ENCODE peak calls at places on chromosomes 11 and 22, in four cellular contexts. Q is dorsolateral prefrontal cortex, Z is foreskin fibroblast, J is AG10803. Y is an unnamed sample.

GRCh38 chr11:11806586-11806985 is 35.2 kb upstream of the USP47 start:
- DNase-seq in J (no peak), Z (no peak), Q (no peak), Y (no peak)

GRCh38 chr11:46701078-46701654 is 335 bp downstream of the ZNF408 start:
- DNase-seq in Z (no peak), J (no peak), Q (no peak), Y (no peak)

GRCh38 chr11:64687641-64688533 is 35.1 kb downstream of the NRXN2 start:
- DNase-seq in J (no peak), Q (no peak), Z (no peak), Y (no peak)

GRCh38 chr22:32281092-32281491 is 25.9 kb upstream of the SLC5A4 start:
- DNase-seq in Z (peak; percentile 20), Q (no peak), J (peak; percentile 15), Y (peak; percentile 84)

GRCh38 chr11:95699631-95700470 is 89.7 kb downstream of the FAM76B start:
- DNase-seq in Q (no peak), J (peak; percentile 42), Z (no peak), Y (no peak)

GRCh38 chr11:9745411-9746211 is 81.7 kb downstream of the SWAP70 start:
- DNase-seq in Z (no peak), Q (no peak), J (no peak), Y (no peak)

GRCh38 chr22:37163618-37164534 is 14.2 kb upstream of the IL2RB start:
- DNase-seq in J (no peak), Q (no peak), Z (no peak), Y (no peak)

GRCh38 chr22:40739723-40740122 is 60.4 kb downstream of the MCHR1 start:
- DNase-seq in J (no peak), Q (no peak), Z (no peak), Y (no peak)

GRCh38 chr11:45024846-45025623 is 74.4 kb upstream of the TP53I11 start:
- DNase-seq in Z (no peak), J (no peak), Q (no peak), Y (no peak)

GRCh38 chr22:45268958-45269844 is 15.5 kb upstream of the UPK3A start:
- DNase-seq in Q (peak; percentile 77), J (peak; percentile 55), Z (peak; percentile 47), Y (no peak)

GRCh38 chr11:17595526-17596309 is 48.7 kb downstream of the OTOG start:
- DNase-seq in Z (no peak), J (no peak), Q (peak; percentile 22), Y (no peak)

GRCh38 chr11:44831605-44832394 is 105.0 kb downstream of the TSPAN18 start:
- DNase-seq in Q (no peak), J (no peak), Z (no peak), Y (no peak)

GRCh38 chr11:128886401-128887119 is 4.6 kb upstream of the KCNJ5 start:
- DNase-seq in Z (no peak), J (no peak), Q (no peak), Y (no peak)

GRCh38 chr22:36773935-36774334 is 2.0 kb downstream of the IFT27 start:
- DNase-seq in Z (peak; percentile 35), J (peak; percentile 54), Q (no peak), Y (no peak)

GRCh38 chr11:35163707-35164496 is 24.9 kb downstream of the CD44 start:
- DNase-seq in J (no peak), Z (no peak), Q (no peak), Y (no peak)

GRCh38 chr11:43837879-43838278 is 42.8 kb upstream of the ALKBH3 start:
- DNase-seq in Z (no peak), Q (no peak), J (no peak), Y (no peak)

GRCh38 chr11:363948-364761 is 5.1 kb upstream of the B4GALNT4 start:
- DNase-seq in Q (no peak), Z (peak; percentile 30), J (peak; percentile 28), Y (no peak)

GRCh38 chr11:30960387-30960992 is 374.3 kb upstream of the MPPED2 start:
- DNase-seq in Q (no peak), Z (peak; percentile 1), J (peak; percentile 62), Y (peak; percentile 62)

GRCh38 chr22:46471901-46472721 is 65.3 kb downstream of the CELSR1 start:
- DNase-seq in J (no peak), Q (no peak), Z (no peak), Y (no peak)

GRCh38 chr11:94787798-94788197 is 19.6 kb downstream of the AMOTL1 start:
- DNase-seq in J (no peak), Q (no peak), Z (no peak), Y (no peak)

GRCh38 chr22:25484916-25485315 is 79.6 kb upstream of the GRK3 start:
- DNase-seq in Z (no peak), J (no peak), Q (no peak), Y (no peak)

GRCh38 chr11:95266751-95267374 is 35.9 kb upstream of the SESN3 start:
- DNase-seq in Z (peak; percentile 9), J (peak; percentile 46), Q (no peak), Y (no peak)

GRCh38 chr11:76839326-76839725 is 21.4 kb upstream of the ACER3 start:
- DNase-seq in J (no peak), Q (no peak), Z (no peak), Y (no peak)

GRCh38 chr22:38129856-38130255 is 19.4 kb upstream of the BAIAP2L2 start:
- DNase-seq in J (no peak), Z (no peak), Q (no peak), Y (no peak)

GRCh38 chr11:65496304-65497140 is 2.3 kb upstream of the MALAT1 start:
- DNase-seq in Q (no peak), J (peak; percentile 73), Z (peak; percentile 63), Y (no peak)

GRCh38 chr11:6012055-6012668 is 5.4 kb upstream of the OR56A4 start:
- DNase-seq in J (no peak), Q (no peak), Z (no peak), Y (no peak)

GRCh38 chr11:65379698-65380459 is 2.6 kb downstream of the SLC25A45 start:
- DNase-seq in Z (no peak), J (no peak), Q (no peak), Y (no peak)

GRCh38 chr11:75275581-75275980 is 35.0 kb downstream of the TPBGL start:
- DNase-seq in Z (no peak), J (no peak), Q (peak; percentile 63), Y (no peak)

GRCh38 chr22:35586771-35587170 is 30.4 kb downstream of the MB start:
- DNase-seq in Z (no peak), J (no peak), Q (no peak), Y (no peak)

GRCh38 chr11:77053217-77054013 is 13.4 kb upstream of the CAPN5 start:
- DNase-seq in Q (no peak), Z (no peak), J (no peak), Y (no peak)

GRCh38 chr11:10350341-10350740 is 45.5 kb downstream of the ADM start:
- DNase-seq in Q (no peak), J (peak; percentile 75), Z (peak; percentile 89), Y (no peak)

GRCh38 chr11:86941871-86942208 is 13.4 kb downstream of the FZD4 start:
- DNase-seq in J (no peak), Z (no peak), Q (no peak), Y (no peak)

GRCh38 chr22:44347098-44347497 is 34.3 kb upstream of the SHISAL1 start:
- DNase-seq in Z (no peak), J (no peak), Q (no peak), Y (no peak)

DNA sequence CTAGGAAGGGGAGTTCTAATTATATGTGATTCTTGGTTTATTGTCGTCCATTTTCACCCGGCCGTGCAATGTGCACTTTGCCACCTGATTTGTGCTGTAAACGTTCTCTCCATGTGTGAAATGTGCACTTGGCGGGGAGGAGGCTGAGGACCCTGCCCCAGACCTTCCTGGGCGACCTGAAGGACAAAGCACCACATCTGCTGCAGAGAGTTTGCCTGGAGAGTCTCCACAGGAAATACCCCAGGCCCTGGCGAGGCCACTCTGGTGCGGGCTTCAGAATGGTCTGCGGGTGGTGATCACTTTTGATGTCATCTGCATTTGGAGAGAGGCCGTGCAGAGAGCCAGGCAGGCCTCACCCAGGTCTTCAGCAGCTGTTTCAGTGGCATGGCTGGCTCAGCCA is 224.7 kb downstream of the BRD1 start:
- DNase-seq in J (no peak), Q (no peak), Z (no peak), Y (no peak)
- TF ChIP-seq CTCF in J (no peak), Q (no peak), Z (no peak), Y (no peak)

DNA sequence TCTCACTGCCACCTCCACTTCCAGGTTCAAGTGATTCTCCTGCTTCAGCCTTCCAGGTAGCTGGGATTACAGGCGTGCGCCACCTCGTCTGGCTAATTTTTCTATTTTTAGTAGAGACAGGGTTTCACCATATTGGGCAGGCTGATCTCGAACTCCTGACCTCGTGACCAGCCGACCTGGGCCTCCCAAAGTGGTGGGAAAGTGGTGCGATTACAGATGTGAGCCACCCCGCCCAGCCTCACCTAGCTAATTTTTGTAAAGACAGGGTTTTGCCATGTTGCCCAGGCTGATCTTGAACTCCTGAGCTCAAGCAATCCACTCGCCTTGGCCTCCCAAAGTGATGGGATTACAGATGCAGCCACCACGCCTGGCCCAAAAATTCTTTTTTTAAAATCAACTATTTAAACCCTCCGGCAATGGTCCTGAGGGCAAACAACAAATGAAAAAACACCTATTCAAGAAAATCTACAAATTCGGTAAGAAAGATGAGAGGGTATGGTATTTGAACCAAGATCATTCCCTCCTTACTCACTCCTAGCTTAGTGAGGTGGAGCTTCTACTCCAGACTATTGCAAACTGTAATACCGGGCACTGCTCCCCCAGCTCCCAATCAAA is 1.9 kb downstream of the NF2 start:
- DNase-seq in Q (no peak), Z (no peak), J (no peak), Y (no peak)
- H3K4me3 ChIP-seq in Q (peak overlapping the region; percentile 99), Z (peak overlapping the region; percentile 77), J (peak overlapping the region; percentile 76), Y (peak overlapping the region; percentile 93)

DNA sequence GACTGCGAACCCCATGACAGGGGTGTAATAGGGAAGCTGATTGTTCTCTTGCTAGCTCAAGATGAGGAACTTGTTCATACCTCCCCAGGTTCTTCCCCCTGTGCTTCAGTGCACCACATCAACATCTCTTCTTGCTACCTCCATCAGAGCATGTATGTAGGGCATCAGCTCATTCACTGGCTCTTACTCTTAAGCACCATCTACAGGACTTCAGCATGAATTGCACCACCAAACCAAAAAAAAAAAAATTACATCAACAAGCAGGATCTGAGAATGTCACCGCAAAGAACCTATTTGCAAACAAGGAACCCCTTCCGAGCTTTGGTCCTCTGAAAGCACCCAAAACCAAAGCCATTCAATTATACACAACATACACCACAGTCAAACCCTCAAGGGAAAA is 2226.5 kb upstream of the RAG2 start:
- DNase-seq in Z (no peak), J (no peak), Q (no peak), Y (no peak)
- TF ChIP-seq CTCF in Z (peak; percentile 35), J (no peak), Q (no peak), Y (peak; percentile 37)

DNA sequence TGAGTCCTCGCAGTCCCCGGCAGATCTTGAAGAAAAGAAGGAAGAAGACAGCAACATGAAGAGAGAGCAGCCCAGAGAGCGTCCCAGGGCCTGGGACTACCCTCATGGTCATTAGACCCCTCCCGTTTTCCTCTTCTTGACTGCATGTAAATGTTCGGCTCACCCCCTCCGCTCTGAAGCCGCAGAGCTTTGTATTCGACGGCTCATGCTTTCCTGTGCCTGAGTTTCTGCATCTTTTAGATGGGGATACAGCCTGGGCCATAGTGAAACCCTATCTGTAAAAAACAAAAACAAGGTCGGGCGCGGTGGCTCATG is 7.7 kb downstream of the USP18 start:
- DNase-seq in J (no peak), Q (no peak), Z (no peak), Y (no peak)
- H3K4me3 ChIP-seq in J (no peak overlapping the region), Q (no peak overlapping the region), Z (no peak overlapping the region), Y (no peak overlapping the region)

Y was measured in astrocyte of the cerebellum.